ENCODE peak calls at places on chromosomes 13 and 19, in six cellular contexts. L, S, H, N, V and T are unnamed samples.

GRCh38 chr19:2391118-2391725 is 31.2 kb downstream of the TMPRSS9 start:
- DNase-seq in V (peak; percentile 6), S (no peak), H (peak; percentile 34), N (no peak), L (peak; percentile 41), T (peak; percentile 30)

GRCh38 chr13:98443800-98444325 is 133.0 kb downstream of the STK24 start:
- DNase-seq in S (no peak), N (no peak), H (no peak), L (no peak), V (no peak), T (no peak)

GRCh38 chr19:49749055-49749716 is 13.9 kb downstream of the TSKS start:
- DNase-seq in N (no peak), H (no peak), S (no peak), L (no peak), V (no peak), T (no peak)

GRCh38 chr19:51421229-51422052 is 4.0 kb upstream of the SIGLEC10 start:
- DNase-seq in V (no peak), N (no peak), S (no peak), L (no peak), H (no peak), T (no peak)

GRCh38 chr13:68323106-68323505 is 1093.0 kb upstream of the PCDH9 start:
- DNase-seq in S (no peak), N (no peak), V (no peak), L (no peak), H (no peak), T (no peak)

GRCh38 chr19:31897292-31897691 is 448.1 kb upstream of the ZNF507 start:
- DNase-seq in N (no peak), L (no peak), H (no peak), V (no peak), S (no peak), T (no peak)

GRCh38 chr13:39273953-39274352 is 235.7 kb downstream of the NHLRC3 start:
- DNase-seq in N (no peak), V (no peak), H (no peak), L (no peak), S (no peak), T (peak; percentile 19)

GRCh38 chr19:18099623-18099995 is 2.0 kb downstream of the MAST3 start:
- DNase-seq in V (no peak), L (no peak), N (no peak), H (no peak), S (no peak), T (no peak)

GRCh38 chr13:31946091-31946770 is 85.3 kb upstream of the FRY start:
- DNase-seq in H (no peak), N (no peak), S (no peak), L (no peak), V (no peak), T (no peak)

GRCh38 chr13:96672016-96672415 is 322.3 kb downstream of the OXGR1 start:
- DNase-seq in S (no peak), H (no peak), L (no peak), V (no peak), N (no peak), T (no peak)

GRCh38 chr19:38049105-38049649 is 142.2 kb downstream of the SIPA1L3 start:
- DNase-seq in L (peak; percentile 64), H (no peak), V (no peak), N (no peak), S (no peak), T (no peak)

GRCh38 chr19:29503785-29504184 is 22.0 kb upstream of the VSTM2B start:
- DNase-seq in H (no peak), V (no peak), S (no peak), N (no peak), L (no peak), T (no peak)

GRCh38 chr19:4730740-4731171 is 7.1 kb upstream of the DPP9 start:
- DNase-seq in V (no peak), H (no peak), L (peak; percentile 73), N (peak; percentile 36), S (no peak), T (no peak)

GRCh38 chr19:14475251-14476073 is at the start of gene PTGER1:
- DNase-seq in N (no peak), L (peak; percentile 55), H (no peak), S (no peak), V (no peak), T (no peak)

GRCh38 chr13:35309711-35310110 is 166.8 kb downstream of the MAB21L1 start:
- DNase-seq in L (no peak), V (no peak), N (no peak), S (no peak), H (no peak), T (no peak)

GRCh38 chr13:73835138-73835721 is 299.0 kb downstream of the KLF12 start:
- DNase-seq in S (no peak), H (peak; percentile 40), N (no peak), L (no peak), V (no peak), T (no peak)

GRCh38 chr13:109160887-109161669 is 531.7 kb downstream of the MYO16 start:
- DNase-seq in N (no peak), L (no peak), H (no peak), S (no peak), V (no peak), T (no peak)

GRCh38 chr13:26075498-26075897 is 23.7 kb upstream of the SHISA2 start:
- DNase-seq in S (no peak), V (no peak), N (no peak), L (no peak), H (no peak), T (no peak)

GRCh38 chr13:39566216-39566869 is 36.6 kb downstream of the LHFPL6 start:
- DNase-seq in V (no peak), H (no peak), S (no peak), N (no peak), L (no peak), T (no peak)

GRCh38 chr13:79392882-79393563 is 13.0 kb downstream of the RBM26 start:
- DNase-seq in H (no peak), L (peak; percentile 34), N (no peak), S (peak; percentile 28), V (no peak), T (no peak)

GRCh38 chr13:74819549-74819948 is 662.4 kb downstream of the TBC1D4 start:
- DNase-seq in V (no peak), N (no peak), L (no peak), S (no peak), H (no peak), T (no peak)

GRCh38 chr19:10325732-10326131 is 7.6 kb downstream of the RAVER1 start:
- DNase-seq in N (no peak), H (no peak), S (no peak), V (no peak), L (no peak), T (no peak)

GRCh38 chr13:33262069-33262487 is 23.5 kb downstream of the STARD13 start:
- DNase-seq in V (no peak), H (no peak), N (no peak), S (no peak), L (no peak), T (no peak)

GRCh38 chr13:94660695-94661324 is 51.5 kb downstream of the SOX21 start:
- DNase-seq in N (peak; percentile 12), V (no peak), H (peak; percentile 18), L (no peak), S (no peak), T (no peak)

GRCh38 chr13:93635687-93636086 is 409.1 kb downstream of the GPC6 start:
- DNase-seq in L (no peak), V (no peak), S (no peak), H (no peak), N (no peak), T (no peak)

GRCh38 chr13:111950697-111951096 is 116.3 kb upstream of the SOX1 start:
- DNase-seq in S (no peak), N (no peak), H (no peak), V (no peak), L (no peak), T (no peak)

GRCh38 chr19:16896098-16896912 is 7.5 kb downstream of the F2RL3 start:
- DNase-seq in N (peak; percentile 14), H (no peak), S (no peak), V (no peak), L (no peak), T (no peak)

GRCh38 chr13:38265135-38265497 is 84.5 kb upstream of the UFM1 start:
- DNase-seq in V (no peak), L (no peak), N (no peak), S (no peak), H (peak; percentile 1), T (no peak)

GRCh38 chr13:113297370-113297871 is 382 bp downstream of the LAMP1 start:
- DNase-seq in N (no peak), S (no peak), L (peak; percentile 70), V (peak; percentile 29), H (no peak), T (no peak)

GRCh38 chr13:62360609-62361008 is 945.0 kb upstream of the PCDH20 start:
- DNase-seq in V (no peak), S (no peak), L (no peak), N (no peak), H (peak; percentile 5), T (no peak)

GRCh38 chr19:50759886-50760285 is 10.4 kb upstream of the GPR32 start:
- DNase-seq in V (no peak), H (no peak), S (no peak), L (no peak), N (no peak), T (no peak)

GRCh38 chr13:39970177-39970846 is 314.9 kb downstream of the COG6 start:
- DNase-seq in N (no peak), L (no peak), S (no peak), H (no peak), V (no peak), T (no peak)

GRCh38 chr19:32581704-32582164 is 744 bp downstream of the PDCD5 start:
- DNase-seq in N (peak; percentile 9), H (no peak), L (no peak), S (no peak), V (no peak), T (no peak)

GRCh38 chr13:50125556-50126377 is 110.5 kb downstream of the KCNRG start:
- DNase-seq in N (peak; percentile 41), S (no peak), L (peak; percentile 83), V (peak; percentile 73), H (peak; percentile 88), T (peak; percentile 83)

GRCh38 chr19:6730153-6730804 is 7.1 kb downstream of the GPR108 start:
- DNase-seq in N (no peak), V (no peak), L (peak; percentile 43), H (no peak), S (no peak), T (no peak)

GRCh38 chr13:91520952-91521351 is 122.5 kb downstream of the GPC5 start:
- DNase-seq in N (no peak), L (no peak), V (no peak), H (peak; percentile 42), S (no peak), T (no peak)

GRCh38 chr19:18900700-18901502 is 4.9 kb upstream of the CERS1 start:
- DNase-seq in V (no peak), N (no peak), H (no peak), L (no peak), S (no peak), T (no peak)

GRCh38 chr13:73702419-73703071 is 431.7 kb downstream of the KLF12 start:
- DNase-seq in H (no peak), L (peak; percentile 49), N (no peak), V (peak; percentile 24), S (no peak), T (no peak)